ENCODE peak calls at places on chromosomes 13 and 19, in seven cellular contexts. J is HEK293T; F is left ventricle myocardium inferior; O is stimulated activated CD4-positive, alpha-beta T cell treated with anti-CD3 and anti-CD28 coated beads, Interleukin-12 subunit alpha, Interleukin-12 subunit beta, amount 100 ng/mL, for 48 hours; C is stomach; W is iPS-NIHi11; M is progenitor cell of endocrine pancreas. P is an unnamed sample.

GRCh38 chr19:12202250-12202649 is 39.4 kb downstream of the ZNF136 start:
- DNase-seq in C (peak; percentile 66), W (peak; percentile 9), O (peak; percentile 27), F (peak; percentile 18), M (no peak), J (no peak), P (no peak)

GRCh38 chr13:72341904-72342303 is 385.5 kb downstream of the MZT1 start:
- DNase-seq in J (no peak), F (no peak), C (no peak), W (no peak), O (no peak), M (no peak), P (no peak)

GRCh38 chr13:24495151-24495729 is 17.3 kb downstream of the PARP4 start:
- DNase-seq in O (no peak), W (peak; percentile 6), J (no peak), M (no peak), F (no peak), C (no peak), P (no peak)

GRCh38 chr13:42453091-42453645 is 120.8 kb upstream of the TNFSF11 start:
- DNase-seq in W (no peak), M (no peak), O (no peak), C (no peak), F (no peak), J (no peak), P (no peak)

GRCh38 chr13:99161512-99161911 is 39.1 kb upstream of the UBAC2 start:
- DNase-seq in F (no peak), C (no peak), O (no peak), M (no peak), W (no peak), J (no peak), P (no peak)

GRCh38 chr13:21901772-21902708 is 231.2 kb downstream of the FGF9 start:
- DNase-seq in C (no peak), J (no peak), M (no peak), W (no peak), O (no peak), F (peak; percentile 23), P (no peak)

GRCh38 chr19:57527136-57527881 is at the start of gene ZNF549:
- DNase-seq in C (peak; percentile 89), O (peak; percentile 83), W (peak; percentile 99), J (peak; percentile 89), F (peak; percentile 89), M (peak; percentile 80), P (peak; percentile 64)

GRCh38 chr19:15469513-15470297 is 5.4 kb upstream of the RASAL3 start:
- DNase-seq in M (no peak), F (no peak), W (peak; percentile 55), J (no peak), O (no peak), C (no peak), P (no peak)

GRCh38 chr19:32172761-32173160 is 172.6 kb upstream of the ZNF507 start:
- DNase-seq in O (no peak), W (no peak), M (no peak), F (no peak), C (no peak), J (no peak), P (no peak)

GRCh38 chr13:21637296-21637695 is 33.3 kb upstream of the MICU2 start:
- DNase-seq in J (no peak), F (no peak), W (peak; percentile 46), C (peak; percentile 82), O (peak; percentile 5), M (no peak), P (peak; percentile 46)

GRCh38 chr13:104024416-104025170 is 958.4 kb upstream of the SLC10A2 start:
- DNase-seq in C (no peak), W (no peak), M (no peak), J (no peak), O (no peak), F (no peak), P (no peak)

GRCh38 chr19:50203281-50204080 is at the start of gene MYH14:
- DNase-seq in J (peak; percentile 99), O (no peak), W (peak; percentile 98), C (peak; percentile 96), F (peak; percentile 87), M (peak; percentile 93), P (peak; percentile 95)

GRCh38 chr19:7500811-7501450 is 12.1 kb upstream of the PEX11G start:
- DNase-seq in M (peak; percentile 72), J (peak; percentile 82), F (no peak), O (peak; percentile 49), C (peak; percentile 72), W (peak; percentile 91), P (peak; percentile 94)

GRCh38 chr19:31349160-31349881 is at the start of gene TSHZ3:
- DNase-seq in F (peak; percentile 86), O (no peak), W (peak; percentile 73), M (peak; percentile 55), C (peak; percentile 51), J (peak; percentile 47), P (no peak)

GRCh38 chr13:22837980-22838615 is 342.7 kb upstream of the SGCG start:
- DNase-seq in M (no peak), J (no peak), F (no peak), C (no peak), W (peak; percentile 13), O (no peak), P (no peak)

GRCh38 chr13:48318714-48319457 is 15.3 kb downstream of the RB1 start:
- DNase-seq in C (no peak), O (no peak), W (no peak), M (no peak), F (no peak), J (no peak), P (no peak)

GRCh38 chr13:30154931-30155330 is 152.4 kb downstream of the KATNAL1 start:
- DNase-seq in F (no peak), W (no peak), O (no peak), C (no peak), M (no peak), J (no peak), P (no peak)